ENCODE peak calls at places on chromosomes 2 and 18, in five cellular contexts. H, X, O, D and G are unnamed samples.

GRCh38 chr2:98295721-98296414 is 50.4 kb upstream of the CNGA3 start:
- DNase-seq in H (no peak), X (no peak), O (no peak), D (no peak), G (no peak)

GRCh38 chr2:26173596-26174482 is 951 bp downstream of the GAREM2 start:
- DNase-seq in H (no peak), X (no peak), O (no peak), D (no peak), G (no peak)

GRCh38 chr18:3593381-3593903 is 143.5 kb downstream of the TGIF1 start:
- DNase-seq in H (peak; percentile 74), X (no peak), O (peak; percentile 73), D (no peak), G (no peak)

GRCh38 chr2:176117162-176117822 is 714 bp downstream of the HOXD10 start:
- DNase-seq in H (no peak), X (no peak), O (no peak), D (no peak), G (no peak)

GRCh38 chr18:37253424-37254255 is 312.0 kb downstream of the CELF4 start:
- DNase-seq in H (no peak), X (no peak), O (no peak), D (peak; percentile 21), G (peak; percentile 88)

GRCh38 chr2:132033949-132034348 is 127.8 kb downstream of the ANKRD30BL start:
- DNase-seq in H (no peak), X (no peak), O (no peak), D (no peak), G (no peak)

GRCh38 chr2:239395524-239395923 is 5.3 kb downstream of the HDAC4 start:
- DNase-seq in H (no peak), X (no peak), O (no peak), D (no peak), G (no peak)

GRCh38 chr2:1489486-1489885 is 76.2 kb downstream of the TPO start:
- DNase-seq in H (no peak), X (no peak), O (no peak), D (no peak), G (no peak)

GRCh38 chr2:10303174-10303633 is 500 bp downstream of the HPCAL1 start:
- DNase-seq in H (no peak), X (no peak), O (no peak), D (peak; percentile 49), G (no peak)

GRCh38 chr18:13893418-13893760 is 21.9 kb downstream of the MC2R start:
- DNase-seq in H (no peak), X (no peak), O (no peak), D (no peak), G (no peak)

GRCh38 chr2:234251326-234252271 is 201.1 kb downstream of the SPP2 start:
- DNase-seq in H (no peak), X (peak; percentile 99), O (peak; percentile 97), D (peak; percentile 33), G (no peak)

GRCh38 chr18:27967938-27968803 is 208.8 kb downstream of the CDH2 start:
- DNase-seq in H (no peak), X (no peak), O (no peak), D (no peak), G (no peak)

GRCh38 chr2:42928692-42929576 is 136.6 kb upstream of the HAAO start:
- DNase-seq in H (peak; percentile 42), X (no peak), O (no peak), D (peak; percentile 71), G (no peak)

GRCh38 chr2:200274116-200275075 is 32.1 kb upstream of the SPATS2L start:
- DNase-seq in H (no peak), X (no peak), O (no peak), D (no peak), G (peak; percentile 63)

GRCh38 chr18:74819433-74820059 is 221.9 kb downstream of the ZNF407 start:
- DNase-seq in H (peak; percentile 35), X (no peak), O (no peak), D (no peak), G (peak; percentile 58)

GRCh38 chr2:47652041-47652713 is 130.8 kb upstream of the MSH6 start:
- DNase-seq in H (no peak), X (no peak), O (no peak), D (no peak), G (peak; percentile 66)

GRCh38 chr2:122081743-122082142 is 326.3 kb downstream of the TSN start:
- DNase-seq in H (no peak), X (no peak), O (no peak), D (no peak), G (peak; percentile 89)

GRCh38 chr2:239693761-239694415 is 293.1 kb upstream of the HDAC4 start:
- DNase-seq in H (no peak), X (no peak), O (no peak), D (peak; percentile 4), G (no peak)

GRCh38 chr2:239257511-239257937 is 143.3 kb downstream of the HDAC4 start:
- DNase-seq in H (peak; percentile 67), X (peak; percentile 70), O (peak; percentile 91), D (no peak), G (no peak)

GRCh38 chr2:121587131-121587530 is 56.5 kb downstream of the RNU4ATAC start:
- DNase-seq in H (no peak), X (no peak), O (no peak), D (no peak), G (no peak)

GRCh38 chr2:156445311-156446218 is 9.4 kb downstream of the GPD2 start:
- DNase-seq in H (no peak), X (peak; percentile 62), O (peak; percentile 81), D (no peak), G (no peak)

GRCh38 chr2:36700311-36700710 is 3.8 kb downstream of the VIT start:
- DNase-seq in H (no peak), X (no peak), O (no peak), D (no peak), G (no peak)

GRCh38 chr18:7000484-7001096 is 117.0 kb downstream of the LAMA1 start:
- DNase-seq in H (no peak), X (peak; percentile 15), O (no peak), D (peak; percentile 29), G (peak; percentile 72)